ENCODE peak calls at places on chromosomes 6 and 20, in five cellular contexts. F, O, L, X and S are unnamed samples.

GRCh38 chr6:70651326-70651905 is 16.3 kb upstream of the SMAP1 start:
- DNase-seq in L (no peak), X (no peak), O (peak; percentile 47), F (peak; percentile 50), S (peak; percentile 24)

GRCh38 chr6:168583126-168583525 is 142.1 kb downstream of the SMOC2 start:
- DNase-seq in X (no peak), O (no peak), L (no peak), F (no peak), S (no peak)

GRCh38 chr6:53796451-53796780 is 1.6 kb downstream of the LRRC1 start:
- DNase-seq in O (no peak), X (no peak), L (no peak), F (no peak), S (no peak)

GRCh38 chr20:44810391-44811149 is at the start of gene RIMS4:
- DNase-seq in F (no peak), O (no peak), X (no peak), L (no peak), S (no peak)

GRCh38 chr6:44431118-44431725 is 43.7 kb downstream of the CDC5L start:
- DNase-seq in L (no peak), X (peak; percentile 71), O (peak; percentile 30), F (peak; percentile 12), S (peak; percentile 35)

GRCh38 chr6:106133040-106133439 is 46.9 kb downstream of the PRDM1 start:
- DNase-seq in O (no peak), F (no peak), X (no peak), L (no peak), S (no peak)

GRCh38 chr6:14524319-14524718 is 406.7 kb downstream of the CD83 start:
- DNase-seq in F (no peak), L (no peak), X (no peak), O (no peak), S (no peak)

GRCh38 chr6:22149501-22150490 is 147.0 kb downstream of the PRL start:
- DNase-seq in O (no peak), L (no peak), F (no peak), X (no peak), S (no peak)

GRCh38 chr20:54218470-54218869 is 10.6 kb downstream of the PFDN4 start:
- DNase-seq in X (no peak), O (no peak), F (no peak), L (no peak), S (no peak)

GRCh38 chr20:9344080-9344920 is 170.1 kb upstream of the LAMP5 start:
- DNase-seq in X (no peak), F (no peak), L (no peak), O (no peak), S (no peak)

GRCh38 chr6:131049515-131050081 is 13.4 kb downstream of the EPB41L2 start:
- DNase-seq in L (no peak), X (no peak), F (no peak), O (no peak), S (no peak)

GRCh38 chr6:1175877-1176276 is 136.0 kb upstream of the FOXQ1 start:
- DNase-seq in O (no peak), X (no peak), F (no peak), L (no peak), S (no peak)

GRCh38 chr6:4322846-4323309 is 187.5 kb upstream of the ECI2 start:
- DNase-seq in O (no peak), X (peak; percentile 77), F (no peak), L (no peak), S (no peak)

GRCh38 chr20:38260378-38261053 is at the start of gene KIAA1755:
- DNase-seq in F (no peak), X (no peak), L (peak; percentile 64), O (no peak), S (no peak)

GRCh38 chr20:50296450-50297375 is 106.1 kb downstream of the CEBPB start:
- DNase-seq in L (no peak), O (no peak), F (no peak), X (no peak), S (no peak)

GRCh38 chr20:21270806-21271205 is 32.3 kb upstream of the XRN2 start:
- DNase-seq in L (no peak), X (no peak), O (no peak), F (no peak), S (no peak)

GRCh38 chr20:23042270-23042669 is 7.2 kb downstream of the SSTR4 start:
- DNase-seq in L (no peak), F (no peak), X (no peak), O (no peak), S (no peak)

GRCh38 chr6:55276745-55277627 is 50.3 kb upstream of the GFRAL start:
- DNase-seq in F (no peak), L (peak; percentile 20), X (peak; percentile 32), O (no peak), S (no peak)

GRCh38 chr6:153989989-153990388 is 49.1 kb upstream of the OPRM1 start:
- DNase-seq in F (no peak), X (no peak), O (no peak), L (no peak), S (no peak)

GRCh38 chr20:45032781-45033180 is 66.5 kb downstream of the STK4 start:
- DNase-seq in O (no peak), L (no peak), X (no peak), F (no peak), S (no peak)

GRCh38 chr6:43847741-43848630 is 78.0 kb downstream of the VEGFA start:
- DNase-seq in X (no peak), F (no peak), L (no peak), O (no peak), S (no peak)

DNA sequence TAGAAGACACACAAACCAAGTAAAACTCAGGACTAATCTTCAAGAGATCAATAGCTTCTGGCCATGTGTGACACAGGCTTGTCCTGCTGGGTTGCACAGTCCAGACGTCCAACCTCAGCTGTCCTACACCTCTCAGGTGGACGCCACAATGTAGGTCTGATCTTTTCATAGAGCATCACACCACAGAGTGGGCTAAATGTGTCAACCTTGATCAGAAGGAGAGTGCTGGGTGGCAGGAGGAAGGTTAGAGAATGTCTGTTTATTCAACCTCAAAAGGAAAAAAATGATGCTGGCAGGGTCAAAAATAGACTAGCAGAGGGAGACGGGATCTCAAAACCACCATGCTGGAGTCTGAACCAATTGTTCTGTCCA is 41.7 kb downstream of the GFOD1 start:
- DNase-seq in O (no peak), F (no peak), X (no peak), L (no peak), S (no peak)
- H3K4me1 ChIP-seq in O (peaks cover 12% of the 10 kb centered on the region), F (peaks cover 13% of the 10 kb centered on the region), X (peaks cover 6% of the 10 kb centered on the region), L (peaks cover 91% of the 10 kb centered on the region), S (no peaks in the 10 kb centered on the region)

GRCh38 chr6:12943549-12943948 is 227.0 kb downstream of the PHACTR1 start:
- DNase-seq in L (no peak), F (no peak), O (no peak), X (no peak), S (no peak)

GRCh38 chr6:12950879-12951814 is 234.6 kb downstream of the PHACTR1 start:
- DNase-seq in O (no peak), X (no peak), F (no peak), L (no peak), S (no peak)

GRCh38 chr6:12941422-12941821 is 224.9 kb downstream of the PHACTR1 start:
- DNase-seq in F (no peak), O (no peak), X (no peak), L (no peak), S (no peak)

GRCh38 chr6:12947191-12947795 is 230.7 kb downstream of the PHACTR1 start:
- DNase-seq in O (no peak), L (no peak), F (no peak), X (no peak), S (no peak)
- H3K4me3 ChIP-seq in O (no peak overlapping the region), L (no peak overlapping the region), F (no peak overlapping the region), X (no peak overlapping the region), S (no peak overlapping the region)

DNA sequence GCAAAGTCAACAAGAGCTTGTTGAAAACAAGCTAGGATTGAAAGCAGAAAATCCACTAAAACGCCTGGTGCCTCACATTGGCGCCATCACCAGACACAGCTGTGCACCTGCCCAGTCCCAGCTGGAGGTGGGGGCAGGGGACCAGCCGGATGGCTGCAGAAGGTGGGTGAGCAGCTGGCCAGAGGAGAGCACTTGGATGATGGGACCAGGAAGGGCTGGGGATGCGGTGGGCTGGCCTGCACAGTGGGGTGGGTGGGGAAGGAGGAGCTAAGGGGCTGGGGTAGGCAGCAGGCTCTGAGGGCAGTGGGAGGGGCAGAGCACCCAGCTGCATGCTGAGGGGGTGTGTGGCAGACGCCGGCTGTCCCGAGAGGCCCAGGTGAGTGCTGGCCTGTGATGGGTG is 7.1 kb downstream of the CABLES2 start:
- DNase-seq in X (no peak), F (no peak), O (no peak), L (no peak), S (no peak)
- H3K4me1 ChIP-seq in X (no peaks in the 10 kb centered on the region), F (no peaks in the 10 kb centered on the region), O (no peaks in the 10 kb centered on the region), L (peaks cover 9% of the 10 kb centered on the region), S (no peaks in the 10 kb centered on the region)

DNA sequence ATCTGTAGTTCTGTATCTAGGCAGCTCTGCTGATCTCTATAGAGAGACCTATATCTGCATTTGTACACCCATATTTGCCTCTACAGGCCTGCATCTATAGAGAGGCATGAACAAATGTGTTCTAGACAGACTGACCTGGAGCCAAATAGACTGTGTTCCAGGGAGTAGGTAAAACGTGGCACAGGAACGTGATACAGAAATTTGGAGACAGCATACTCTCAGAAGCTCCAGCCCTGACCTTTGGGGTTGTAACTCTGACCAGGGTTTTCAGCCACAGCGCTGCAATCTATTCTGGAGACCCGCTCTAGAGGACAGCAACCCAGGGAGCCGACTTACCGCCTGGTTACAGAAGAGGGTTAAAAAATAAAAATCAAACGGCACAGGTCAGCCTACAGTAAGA is 983 bp downstream of the RBBP9 start:
- DNase-seq in F (no peak), X (no peak), L (no peak), O (no peak), S (no peak)
- H3K4me3 ChIP-seq in F (peak overlapping the region; percentile 82), X (peak overlapping the region; percentile 54), L (peak overlapping the region; percentile 88), O (no peak overlapping the region), S (no peak overlapping the region)